ENCODE peak calls at places on chromosomes 1 and 21, in six cellular contexts. X is GM12878, Z is heart left ventricle, G is mesothelial cell of epicardium, Q is cardiac muscle cell, S is tibial nerve. I is an unnamed sample.

GRCh38 chr1:213327318-213327667 is 276.3 kb downstream of the RPS6KC1 start:
- DNase-seq in S (peak), Z (peak), G (peak), Q (peak), X (no peak), I (no peak)

GRCh38 chr1:9553736-9554144 is 14.5 kb downstream of the SLC25A33 start:
- DNase-seq in Q (no peak), X (no peak), Z (no peak), S (no peak), G (no peak), I (no peak)

GRCh38 chr1:167881786-167882185 is 32.1 kb downstream of the ADCY10 start:
- DNase-seq in Q (no peak), S (no peak), X (no peak), Z (no peak), G (no peak), I (no peak)

GRCh38 chr1:210645582-210646257 is 317.0 kb downstream of the HHAT start:
- DNase-seq in S (no peak), G (no peak), X (no peak), Q (no peak), Z (no peak), I (no peak)

GRCh38 chr1:212218065-212218464 is 67.1 kb upstream of the PPP2R5A start:
- DNase-seq in S (no peak), Q (no peak), X (no peak), G (no peak), Z (no peak), I (no peak)

GRCh38 chr1:208238710-208239517 is 5.3 kb downstream of the PLXNA2 start:
- DNase-seq in Z (peak), G (no peak), X (no peak), S (no peak), Q (peak), I (no peak)

GRCh38 chr1:156642265-156643185 is 608 bp downstream of the BCAN start:
- DNase-seq in S (no peak), G (no peak), Z (no peak), X (no peak), Q (no peak), I (no peak)

GRCh38 chr1:200415693-200416593 is 6.1 kb upstream of the ZNF281 start:
- DNase-seq in S (peak), X (no peak), Q (peak), G (no peak), Z (peak), I (no peak)

GRCh38 chr1:203512830-203513578 is 19.1 kb downstream of the OPTC start:
- DNase-seq in X (no peak), Q (peak), Z (no peak), G (no peak), S (no peak), I (no peak)

GRCh38 chr1:156655151-156655903 is 13.4 kb downstream of the BCAN start:
- DNase-seq in Q (no peak), G (no peak), X (no peak), S (no peak), Z (no peak), I (no peak)

GRCh38 chr1:17192394-17193221 is 12.3 kb upstream of the PADI1 start:
- DNase-seq in Q (peak), S (no peak), G (no peak), Z (no peak), X (no peak), I (no peak)

GRCh38 chr1:93600663-93601062 is 81.0 kb downstream of the BCAR3 start:
- DNase-seq in G (no peak), X (no peak), Q (no peak), Z (no peak), S (no peak), I (no peak)

GRCh38 chr21:27134513-27134912 is 167.6 kb upstream of the ADAMTS5 start:
- DNase-seq in G (no peak), Q (peak), X (no peak), S (no peak), Z (no peak), I (no peak)

GRCh38 chr21:27277122-27277521 is 310.2 kb upstream of the ADAMTS5 start:
- DNase-seq in X (no peak), Q (peak), Z (no peak), G (no peak), S (no peak), I (no peak)

GRCh38 chr1:247375747-247376146 is 40.2 kb upstream of the NLRP3 start:
- DNase-seq in G (no peak), S (no peak), Z (no peak), Q (no peak), X (no peak), I (no peak)

GRCh38 chr1:28591708-28592313 is at the start of gene RAB42:
- DNase-seq in G (no peak), S (no peak), Z (peak), X (no peak), Q (peak), I (no peak)

GRCh38 chr21:18914570-18914969 is 511.0 kb upstream of the TMPRSS15 start:
- DNase-seq in G (no peak), Q (no peak), S (no peak), Z (no peak), X (no peak), I (no peak)

GRCh38 chr1:156488566-156489165 is 11.9 kb downstream of the MEF2D start:
- DNase-seq in Z (no peak), X (no peak), G (no peak), Q (no peak), S (no peak), I (no peak)

GRCh38 chr1:4837752-4838151 is 183.3 kb downstream of the AJAP1 start:
- DNase-seq in Z (no peak), G (no peak), Q (no peak), S (no peak), X (no peak), I (no peak)

GRCh38 chr1:23999156-23999671 is 19.1 kb upstream of the SRSF10 start:
- DNase-seq in S (no peak), Q (no peak), Z (no peak), X (no peak), G (no peak), I (no peak)

GRCh38 chr1:3688356-3688755 is 36.0 kb downstream of the TP73 start:
- DNase-seq in Q (no peak), G (no peak), S (no peak), Z (no peak), X (no peak), I (no peak)

GRCh38 chr1:42017730-42018129 is 99.0 kb upstream of the HIVEP3 start:
- DNase-seq in X (no peak), G (no peak), Z (no peak), Q (no peak), S (no peak), I (no peak)

GRCh38 chr1:195064358-195064757 is 1543.9 kb downstream of the KCNT2 start:
- DNase-seq in X (no peak), G (no peak), S (no peak), Z (no peak), Q (no peak), I (no peak)

GRCh38 chr21:43600642-43601397 is 58.5 kb downstream of the HSF2BP start:
- DNase-seq in Z (no peak), G (no peak), X (no peak), Q (peak), S (no peak), I (no peak)

GRCh38 chr1:31216016-31216415 is 23.7 kb downstream of the NKAIN1 start:
- DNase-seq in X (no peak), Z (peak), G (peak), S (no peak), Q (peak), I (no peak)

GRCh38 chr1:113835686-113836290 is 23.5 kb upstream of the RSBN1 start:
- DNase-seq in X (no peak), Z (no peak), Q (peak), G (no peak), S (no peak), I (no peak)

GRCh38 chr1:223133824-223134435 is 9.1 kb downstream of the TLR5 start:
- DNase-seq in Q (peak), Z (peak), G (peak), X (peak), S (peak), I (peak)

GRCh38 chr1:223135176-223135575 is 7.9 kb downstream of the TLR5 start:
- DNase-seq in S (no peak), X (no peak), G (no peak), Q (peak), Z (no peak), I (no peak)

GRCh38 chr1:223129229-223129851 is 13.7 kb downstream of the TLR5 start:
- DNase-seq in S (peak), Q (peak), Z (peak), X (no peak), G (peak), I (peak)

GRCh38 chr1:223136086-223136485 is 7.0 kb downstream of the TLR5 start:
- DNase-seq in X (no peak), S (no peak), Z (no peak), Q (no peak), G (no peak), I (no peak)

DNA sequence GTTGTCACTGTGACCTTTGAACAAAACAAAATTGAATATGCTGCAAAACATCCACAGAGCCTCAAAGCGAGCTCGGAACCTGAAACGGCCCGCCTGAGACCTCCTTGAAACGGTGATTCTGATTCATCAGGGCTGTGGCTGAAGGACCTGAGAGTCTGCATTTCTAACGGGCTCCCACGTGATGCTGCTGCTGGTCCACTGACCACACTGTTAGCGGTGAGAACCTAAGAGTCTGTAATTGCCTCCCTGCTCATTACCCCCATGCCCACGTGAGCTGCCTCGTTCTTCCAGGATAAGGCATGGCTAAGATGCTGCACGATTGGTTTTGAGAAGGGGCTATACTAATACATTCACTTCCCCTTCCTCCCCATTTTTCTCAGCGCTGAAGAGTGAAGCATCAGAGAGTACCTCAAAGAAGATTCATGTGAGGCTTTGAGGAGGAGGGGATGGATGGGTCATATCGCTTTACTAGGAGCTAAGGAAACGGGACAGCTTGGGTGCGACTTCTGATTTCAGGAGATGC is 9.7 kb downstream of the TLR5 start:
- DNase-seq in Q (no peak), Z (no peak), S (no peak), G (no peak), X (no peak), I (no peak)
- TF ChIP-seq CTCF in Q (no peak), Z (no peak), S (peak), G (no peak), X (no peak), I (no peak)

GRCh38 chr1:181504294-181505115 is 21.2 kb downstream of the CACNA1E start:
- DNase-seq in S (no peak), X (peak), Q (peak), Z (no peak), G (no peak), I (peak)
- TF ChIP-seq CTCF in S (no peak), X (peak), Q (peak), Z (no peak), G (peak), I (peak)

GRCh38 chr1:27496604-27497155 is 6.7 kb upstream of the WASF2 start:
- DNase-seq in X (no peak), G (peak), S (no peak), Q (peak), Z (no peak), I (no peak)
- TF ChIP-seq CTCF in X (no peak), G (no peak), S (no peak), Q (peak), Z (no peak), I (peak)

DNA sequence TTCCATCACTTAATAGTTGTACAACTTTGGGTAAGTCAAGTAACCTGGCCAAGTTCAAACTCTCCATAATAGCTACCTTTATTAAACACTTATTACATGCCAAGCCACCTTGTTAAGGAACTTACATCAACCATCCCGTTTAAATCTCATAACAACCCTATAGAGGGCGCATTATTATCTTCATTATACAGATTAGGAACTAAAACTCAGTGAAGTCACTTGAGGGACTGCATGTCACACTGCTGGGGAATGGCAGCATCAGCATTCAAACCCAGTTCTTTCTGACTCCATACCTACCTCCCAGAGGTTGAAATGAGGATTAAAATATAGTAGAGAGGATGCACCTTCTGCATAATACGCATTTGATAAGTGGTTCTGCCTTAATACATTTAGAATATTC is 47.1 kb upstream of the PLA2G2C start:
- DNase-seq in G (no peak), S (no peak), Z (no peak), X (no peak), Q (peak), I (no peak)
- TF ChIP-seq CTCF in G (no peak), S (no peak), Z (no peak), X (peak), Q (peak), I (peak)

DNA sequence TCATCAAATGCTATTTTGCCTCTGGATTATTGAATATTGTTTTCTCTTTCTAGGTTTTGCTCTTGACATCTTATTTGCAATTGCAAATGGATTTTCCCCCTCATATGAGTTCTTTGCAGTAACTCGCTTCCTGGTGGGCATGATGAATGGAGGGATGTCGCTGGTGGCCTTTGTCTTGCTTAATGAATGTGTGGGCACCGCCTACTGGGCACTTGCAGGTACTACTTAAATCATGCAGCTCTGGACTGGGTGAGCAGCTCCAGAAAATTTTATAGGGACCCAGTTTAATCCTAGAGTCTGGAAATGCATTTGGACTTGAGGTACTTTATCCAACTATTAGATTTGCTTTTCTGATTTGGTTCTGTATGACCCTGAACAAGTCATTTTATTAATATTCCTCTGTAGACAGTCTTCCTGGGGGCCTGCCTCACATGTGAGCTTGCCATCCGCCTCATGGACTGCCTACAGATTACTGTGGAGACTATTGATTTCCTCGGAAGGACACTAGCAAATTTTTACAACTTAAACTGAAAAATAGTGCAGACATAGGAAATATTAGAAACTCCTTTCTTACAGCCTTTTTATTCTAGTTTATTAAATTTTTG is 44.5 kb downstream of the SLC22A15 start:
- DNase-seq in Z (peak), X (no peak), Q (peak), G (no peak), S (no peak), I (peak)
- TF ChIP-seq CTCF in Z (peak), X (peak), Q (peak), G (peak), S (no peak), I (peak)

GRCh38 chr21:36706951-36707762 is 8.2 kb downstream of the SIM2 start:
- DNase-seq in Z (peak), Q (peak), S (no peak), X (no peak), G (peak), I (no peak)
- TF ChIP-seq CTCF in Z (no peak), Q (peak), S (no peak), X (no peak), G (no peak), I (no peak)

GRCh38 chr21:36694593-36695282 is 4.2 kb upstream of the SIM2 start:
- DNase-seq in Z (no peak), X (no peak), S (no peak), G (no peak), Q (no peak), I (peak)
- TF ChIP-seq CTCF in Z (no peak), X (no peak), S (no peak), G (no peak), Q (no peak), I (no peak)

DNA sequence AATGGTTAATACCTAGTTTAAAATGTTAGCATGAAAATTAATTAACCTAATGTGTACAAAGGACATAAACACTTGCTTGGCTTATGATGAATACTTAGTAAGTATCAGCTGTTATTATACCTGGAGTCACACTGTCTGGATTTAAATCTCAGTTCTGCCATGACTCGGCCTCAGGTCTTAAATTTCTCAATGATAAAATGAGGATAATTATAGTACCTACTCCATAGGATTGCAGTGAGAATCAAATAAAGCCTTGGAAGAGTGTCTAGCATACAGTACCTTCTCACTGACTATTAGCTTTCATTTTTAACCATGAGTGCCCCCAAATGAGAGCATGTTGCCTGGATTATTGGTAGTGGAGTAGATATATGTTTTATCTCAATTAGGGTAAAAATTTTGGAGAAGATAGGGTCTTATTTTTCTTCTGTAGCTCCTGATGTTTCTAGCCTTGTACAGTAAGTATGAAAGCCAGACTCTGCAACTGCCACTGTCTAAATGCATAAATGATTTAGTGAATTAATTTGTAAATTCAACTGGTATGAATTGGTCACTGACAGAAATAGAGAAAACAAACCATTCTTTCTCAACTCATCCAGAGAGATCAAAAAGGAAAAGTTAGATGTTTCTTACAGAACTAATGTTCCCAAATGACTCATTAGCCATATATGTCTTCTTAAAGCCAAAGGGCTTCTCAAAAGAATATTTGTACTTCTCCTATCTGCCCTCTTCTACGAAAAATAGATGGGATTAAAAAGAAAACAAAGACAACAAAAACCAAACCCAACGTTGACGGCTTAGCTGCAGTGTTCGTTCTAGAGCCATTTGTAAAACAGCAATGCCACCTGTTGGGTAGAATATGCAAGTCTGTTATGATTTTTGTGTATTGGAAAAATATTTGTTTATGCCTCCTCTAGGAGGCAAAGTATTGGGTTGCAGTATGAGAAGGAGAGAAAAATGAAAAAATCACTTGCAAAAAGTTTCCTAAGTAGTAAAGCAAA is 53.8 kb upstream of the MROH9 start:
- DNase-seq in Z (peak), G (no peak), X (peak), Q (peak), S (no peak), I (no peak)
- TF ChIP-seq CTCF in Z (peak), G (no peak), X (peak), Q (peak), S (peak), I (peak)

GRCh38 chr1:226100436-226101347 is 38.2 kb downstream of the H3-3A start:
- DNase-seq in Q (peak), X (no peak), Z (peak), S (no peak), G (no peak), I (no peak)
- TF ChIP-seq CTCF in Q (no peak), X (no peak), Z (no peak), S (no peak), G (no peak), I (no peak)

DNA sequence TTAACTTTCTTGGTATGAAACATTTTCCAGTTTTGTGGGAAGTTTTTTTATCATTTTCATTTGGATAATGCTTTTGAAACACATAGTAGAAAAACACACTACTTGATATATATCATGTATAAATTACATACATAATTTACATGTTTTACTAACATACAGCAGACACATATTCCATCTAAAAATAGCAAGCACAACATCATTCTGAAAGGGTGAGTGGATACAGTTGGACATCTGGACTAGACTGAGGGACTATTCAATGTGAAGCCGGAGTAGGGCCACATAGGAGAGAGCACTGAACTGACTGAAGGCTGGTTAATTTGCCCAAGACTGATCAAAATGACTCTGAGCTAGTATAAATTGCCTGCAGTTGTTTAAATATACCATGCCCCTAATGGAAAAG is 11.7 kb downstream of the CDKN2C start:
- DNase-seq in S (no peak), X (no peak), G (no peak), Q (no peak), Z (no peak), I (no peak)
- TF ChIP-seq CTCF in S (no peak), X (no peak), G (no peak), Q (no peak), Z (no peak), I (no peak)